ENCODE peak calls at places on chromosomes 1 and 21, in seven cellular contexts. Q is cardiac fibroblast, T is pancreas, P is A549, R is tibial nerve, X is cardiac muscle cell, L is OCI-LY7. V is an unnamed sample.
A peak's percentile ranks its signal among the peaks of the same experiment; 100 is the strongest.

GRCh38 chr1:59674605-59675004 is 140.1 kb upstream of the HOOK1 start:
- DNase-seq in Q (peak; percentile 84), T (no peak), P (no peak), R (peak; percentile 79), X (peak; percentile 82), L (no peak), V (no peak)

GRCh38 chr21:26385721-26386120 is 187.4 kb downstream of the CYYR1 start:
- DNase-seq in Q (peak; percentile 22), T (no peak), P (no peak), R (no peak), X (peak; percentile 32), L (no peak), V (no peak)

GRCh38 chr1:10643607-10644306 is 152.7 kb downstream of the CASZ1 start:
- DNase-seq in Q (no peak), T (no peak), P (no peak), R (no peak), X (no peak), L (no peak), V (no peak)

GRCh38 chr1:202750761-202751160 is 40.5 kb upstream of the SYT2 start:
- DNase-seq in Q (no peak), T (no peak), P (peak; percentile 3), R (no peak), X (peak; percentile 2), L (no peak), V (no peak)

GRCh38 chr1:91732291-91732953 is 153.5 kb downstream of the TGFBR3 start:
- DNase-seq in Q (no peak), T (no peak), P (peak; percentile 47), R (no peak), X (peak; percentile 48), L (no peak), V (no peak)

GRCh38 chr1:224747578-224747977 is 131.5 kb downstream of the CNIH3 start:
- DNase-seq in Q (peak; percentile 63), T (no peak), P (no peak), R (no peak), X (peak; percentile 63), L (no peak), V (no peak)

GRCh38 chr1:171985639-171986038 is 144.3 kb downstream of the DNM3 start:
- DNase-seq in Q (peak; percentile 5), T (no peak), P (peak; percentile 32), R (no peak), X (no peak), L (peak; percentile 3), V (no peak)

GRCh38 chr1:24827737-24828136 is 82.5 kb downstream of the CLIC4 start:
- DNase-seq in Q (peak; percentile 52), T (no peak), P (no peak), R (no peak), X (peak; percentile 31), L (no peak), V (no peak)

GRCh38 chr1:42453386-42453785 is 2.4 kb downstream of the ZMYND12 start:
- DNase-seq in Q (no peak), T (no peak), P (no peak), R (no peak), X (no peak), L (no peak), V (no peak)

GRCh38 chr1:181482521-181483083 is 715 bp upstream of the CACNA1E start:
- DNase-seq in Q (no peak), T (peak; percentile 77), P (no peak), R (no peak), X (peak; percentile 17), L (no peak), V (peak; percentile 85)

GRCh38 chr1:51270751-51271150 is 34.7 kb downstream of the RNF11 start:
- DNase-seq in Q (peak; percentile 39), T (no peak), P (no peak), R (no peak), X (no peak), L (no peak), V (no peak)

GRCh38 chr1:207458409-207458808 is 4.3 kb downstream of the CR2 start:
- DNase-seq in Q (no peak), T (no peak), P (no peak), R (no peak), X (no peak), L (no peak), V (no peak)

GRCh38 chr1:203052556-203053059 is 26.3 kb downstream of the PPFIA4 start:
- DNase-seq in Q (no peak), T (no peak), P (no peak), R (no peak), X (no peak), L (no peak), V (no peak)

GRCh38 chr1:17347769-17348592 is 24.0 kb upstream of the PADI6 start:
- DNase-seq in Q (peak; percentile 22), T (peak; percentile 35), P (peak; percentile 32), R (no peak), X (peak; percentile 36), L (no peak), V (no peak)

GRCh38 chr1:16126738-16127515 is 28.9 kb downstream of the EPHA2 start:
- DNase-seq in Q (no peak), T (no peak), P (no peak), R (no peak), X (no peak), L (no peak), V (no peak)

GRCh38 chr1:246728311-246728710 is 4.1 kb downstream of the SCCPDH start:
- DNase-seq in Q (no peak), T (no peak), P (no peak), R (no peak), X (no peak), L (no peak), V (no peak)

DNA sequence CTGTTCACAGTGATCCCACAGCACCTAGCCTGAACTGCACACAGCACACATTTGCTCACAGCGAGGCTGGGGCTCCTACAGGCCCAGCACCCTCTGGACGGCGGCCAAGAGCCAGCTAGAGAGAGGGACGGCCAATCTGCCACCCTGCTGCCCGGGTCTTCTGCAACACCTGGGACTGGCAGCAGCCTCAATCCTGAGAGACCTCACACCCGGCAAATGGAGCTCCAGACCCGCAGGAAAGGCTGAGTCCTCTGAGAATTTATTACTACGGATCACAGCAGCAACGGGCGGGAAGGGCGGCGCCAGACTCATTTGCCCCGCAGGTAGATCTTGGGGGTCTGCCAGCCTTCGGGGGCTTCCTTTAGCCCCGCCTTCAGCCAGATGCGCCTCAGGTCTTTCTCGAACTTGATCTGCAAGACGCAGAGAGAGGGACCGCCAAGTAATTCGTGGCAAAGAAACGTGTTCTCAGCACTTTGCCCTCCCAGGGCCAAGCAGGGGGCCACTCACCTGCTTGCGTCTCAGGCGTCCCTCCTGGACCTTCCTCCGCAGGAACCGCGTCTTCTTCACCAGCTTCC is 1.4 kb downstream of the AURKAIP1 start:
- DNase-seq in Q (no peak), T (no peak), P (no peak), R (no peak), X (no peak), L (no peak), V (no peak)
- TF ChIP-seq CTCF in Q (no peak), T (no peak), P (no peak), R (no peak), X (no peak), L (no peak), V (no peak)

GRCh38 chr1:230757856-230758704 is 10.9 kb downstream of the CAPN9 start:
- DNase-seq in Q (no peak), T (no peak), P (no peak), R (no peak), X (no peak), L (no peak), V (no peak)

GRCh38 chr1:230761443-230762167 is 14.4 kb downstream of the CAPN9 start:
- DNase-seq in Q (no peak), T (no peak), P (no peak), R (no peak), X (no peak), L (no peak), V (no peak)

GRCh38 chr1:230758705-230759354 is 11.6 kb downstream of the CAPN9 start:
- DNase-seq in Q (no peak), T (no peak), P (no peak), R (no peak), X (no peak), L (no peak), V (no peak)

GRCh38 chr1:230763927-230764591 is 16.9 kb downstream of the CAPN9 start:
- DNase-seq in Q (no peak), T (no peak), P (no peak), R (no peak), X (no peak), L (no peak), V (no peak)

GRCh38 chr1:230760360-230760827 is 13.2 kb downstream of the CAPN9 start:
- DNase-seq in Q (no peak), T (no peak), P (no peak), R (no peak), X (no peak), L (peak; percentile 14), V (no peak)
- TF ChIP-seq CTCF in Q (no peak), T (no peak), P (no peak), R (no peak), X (no peak), L (peak; percentile 32), V (no peak)

GRCh38 chr1:180269848-180270766 is 40.0 kb downstream of the LHX4 start:
- DNase-seq in Q (no peak), T (no peak), P (no peak), R (peak; percentile 24), X (no peak), L (no peak), V (no peak)
- TF ChIP-seq CTCF in Q (peak; percentile 28), T (no peak), P (peak; percentile 32), R (no peak), X (peak; percentile 41), L (no peak), V (peak; percentile 15)

GRCh38 chr1:174883361-174883760 is 116.4 kb upstream of the CACYBP start:
- DNase-seq in Q (peak; percentile 30), T (no peak), P (no peak), R (no peak), X (peak; percentile 52), L (no peak), V (no peak)
- TF ChIP-seq CTCF in Q (no peak), T (no peak), P (no peak), R (no peak), X (no peak), L (peak; percentile 43), V (no peak)

DNA sequence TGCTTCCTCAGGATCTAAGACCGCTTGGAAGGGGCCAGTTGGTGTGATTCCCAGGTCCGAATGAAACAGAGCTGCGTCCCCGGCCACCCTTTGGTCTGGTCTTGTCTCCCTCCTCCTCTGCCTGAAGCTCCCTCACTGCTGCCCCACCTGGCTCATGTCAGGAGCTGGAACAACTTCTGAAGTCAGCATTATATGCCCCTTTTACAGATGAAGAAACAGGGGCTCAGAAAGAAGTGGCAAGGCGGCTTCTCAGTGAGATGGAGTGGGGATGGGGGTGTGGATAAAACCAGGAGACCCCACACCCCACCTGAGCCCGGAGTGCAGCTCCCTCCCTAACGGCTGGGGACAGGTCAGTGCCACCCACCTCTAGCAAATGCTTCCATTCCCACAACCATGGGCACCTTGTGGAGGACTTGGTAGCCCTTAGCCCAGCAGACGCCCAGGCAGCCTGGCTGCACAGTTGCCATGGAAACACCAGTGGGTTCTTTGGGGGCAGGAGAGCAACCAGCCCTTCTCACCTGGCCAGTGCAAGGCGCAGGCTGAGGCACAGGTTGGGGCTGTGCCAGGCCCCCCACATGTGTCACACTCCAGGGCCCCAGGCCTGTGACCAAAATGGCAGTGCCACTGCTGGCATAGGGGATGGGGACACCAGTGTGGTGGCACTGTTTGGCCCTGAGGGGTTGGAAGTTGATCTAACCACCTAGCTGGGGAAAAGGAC is 31.9 kb upstream of the ECE1 start:
- DNase-seq in Q (no peak), T (no peak), P (no peak), R (no peak), X (no peak), L (no peak), V (no peak)
- TF ChIP-seq CTCF in Q (peak; percentile 19), T (no peak), P (no peak), R (no peak), X (peak; percentile 22), L (peak; percentile 40), V (no peak)

V was measured in GM13976.